ENCODE peak calls at places on chromosomes 1 and 21, in six cellular contexts. O, N, G, P, K and Q are unnamed samples.

GRCh38 chr1:223189903-223190724 is 47.1 kb upstream of the TLR5 start:
- DNase-seq in O (no peak), N (no peak), G (peak), P (peak), K (peak), Q (no peak)

GRCh38 chr21:45843426-45843825 is 138.1 kb upstream of the COL6A1 start:
- DNase-seq in O (no peak), N (no peak), G (no peak), P (no peak), K (no peak), Q (no peak)

GRCh38 chr21:35059742-35060141 is 10.6 kb upstream of the RUNX1 start:
- DNase-seq in O (no peak), N (no peak), G (no peak), P (no peak), K (no peak), Q (no peak)

GRCh38 chr1:205449750-205450443 is 5.9 kb downstream of the BLACAT1 start:
- DNase-seq in O (no peak), N (no peak), G (no peak), P (no peak), K (no peak), Q (peak)

GRCh38 chr1:232306269-232306911 is 323.5 kb downstream of the SIPA1L2 start:
- DNase-seq in O (no peak), N (peak), G (no peak), P (peak), K (no peak), Q (peak)

GRCh38 chr1:153343040-153343681 is 5.5 kb downstream of the PGLYRP4 start:
- DNase-seq in O (no peak), N (no peak), G (no peak), P (peak), K (no peak), Q (no peak)

GRCh38 chr1:94100785-94101612 is 19.9 kb downstream of the ABCA4 start:
- DNase-seq in O (no peak), N (no peak), G (no peak), P (no peak), K (no peak), Q (no peak)

GRCh38 chr21:36120304-36120902 is 14.5 kb upstream of the CBR3 start:
- DNase-seq in O (no peak), N (no peak), G (no peak), P (no peak), K (no peak), Q (no peak)

GRCh38 chr1:168688679-168689657 is 40.0 kb downstream of the DPT start:
- DNase-seq in O (no peak), N (peak), G (no peak), P (no peak), K (no peak), Q (no peak)

GRCh38 chr1:205519541-205520131 is 15.2 kb downstream of the CDK18 start:
- DNase-seq in O (no peak), N (no peak), G (no peak), P (no peak), K (no peak), Q (no peak)

GRCh38 chr1:246394121-246394520 is 113.0 kb downstream of the SMYD3 start:
- DNase-seq in O (no peak), N (no peak), G (no peak), P (no peak), K (no peak), Q (no peak)

GRCh38 chr1:44436401-44437394 is 31.6 kb downstream of the RNF220 start:
- DNase-seq in O (no peak), N (no peak), G (no peak), P (no peak), K (no peak), Q (no peak)

GRCh38 chr1:166884040-166884642 is 8.1 kb upstream of the TADA1 start:
- DNase-seq in O (no peak), N (no peak), G (no peak), P (no peak), K (no peak), Q (peak)

GRCh38 chr1:148264374-148265276 is 112.5 kb upstream of the NBPF11 start:
- DNase-seq in O (no peak), N (peak), G (no peak), P (no peak), K (peak), Q (no peak)

GRCh38 chr1:43839056-43839455 is 94.5 kb upstream of the ARTN start:
- DNase-seq in O (no peak), N (no peak), G (no peak), P (no peak), K (no peak), Q (no peak)

GRCh38 chr1:6523566-6523965 is 30.7 kb downstream of the NOL9 start:
- DNase-seq in O (no peak), N (peak), G (no peak), P (no peak), K (no peak), Q (no peak)

GRCh38 chr1:9721606-9722377 is 70.3 kb downstream of the PIK3CD start:
- DNase-seq in O (no peak), N (peak), G (no peak), P (no peak), K (no peak), Q (no peak)

GRCh38 chr1:119387858-119388257 is 19.3 kb downstream of the HAO2 start:
- DNase-seq in O (no peak), N (no peak), G (no peak), P (peak), K (no peak), Q (no peak)

GRCh38 chr1:161989108-161989507 is 34.6 kb downstream of the OLFML2B start:
- DNase-seq in O (no peak), N (no peak), G (no peak), P (no peak), K (no peak), Q (no peak)

GRCh38 chr1:25522240-25522639 is 21.2 kb upstream of the LDLRAP1 start:
- DNase-seq in O (no peak), N (no peak), G (no peak), P (no peak), K (no peak), Q (no peak)